ENCODE peak calls at places on chromosomes 7 and 10, in ten cellular contexts. P is ascending aorta, J is mammary epithelial cell, V is mucosa of descending colon, C is NT2/D1, Q is left ventricle myocardium inferior, M is tibial artery, Y is IMR-90, B is psoas muscle, N is ovary. I is an unnamed sample.

GRCh38 chr10:91296471-91296870 is 76.0 kb downstream of the PCGF5 start:
- DNase-seq in M (no peak), J (peak; percentile 43), B (no peak), N (no peak), Y (no peak), V (peak; percentile 7), Q (no peak), P (no peak), C (peak; percentile 33), I (no peak)

GRCh38 chr10:95660283-95660682 is 3.8 kb upstream of the ALDH18A1 start:
- DNase-seq in Q (no peak), P (no peak), Y (peak; percentile 64), J (peak; percentile 28), M (no peak), V (no peak), N (no peak), C (no peak), B (no peak), I (no peak)

GRCh38 chr7:151918444-151918843 is 37.8 kb upstream of the GALNTL5 start:
- DNase-seq in C (no peak), N (no peak), P (no peak), Y (no peak), M (peak; percentile 52), V (no peak), B (no peak), J (no peak), Q (no peak), I (no peak)

GRCh38 chr10:3757638-3758490 is 27.1 kb downstream of the KLF6 start:
- DNase-seq in M (no peak), J (peak; percentile 96), Y (no peak), B (no peak), P (no peak), N (no peak), C (no peak), Q (no peak), V (no peak), I (no peak)

GRCh38 chr7:69526570-69526969 is 71.7 kb upstream of the AUTS2 start:
- DNase-seq in M (no peak), Y (no peak), N (no peak), C (no peak), J (no peak), B (no peak), P (no peak), Q (no peak), V (no peak), I (no peak)

GRCh38 chr7:155414508-155414907 is 43.4 kb upstream of the EN2 start:
- DNase-seq in J (no peak), V (no peak), B (no peak), Q (no peak), P (no peak), C (no peak), M (no peak), Y (no peak), N (no peak), I (no peak)

GRCh38 chr7:3721422-3721821 is 420.4 kb downstream of the SDK1 start:
- DNase-seq in J (no peak), V (no peak), M (no peak), Q (no peak), P (no peak), B (no peak), Y (no peak), C (peak; percentile 3), N (no peak), I (no peak)

GRCh38 chr10:96038476-96039387 is 4.7 kb upstream of the CCNJ start:
- DNase-seq in J (peak; percentile 58), N (no peak), P (no peak), C (no peak), V (no peak), M (no peak), Y (no peak), Q (no peak), B (no peak), I (no peak)

GRCh38 chr10:96935810-96936209 is 103.7 kb downstream of the LCOR start:
- DNase-seq in P (no peak), N (no peak), J (no peak), Y (no peak), V (no peak), C (no peak), B (no peak), Q (no peak), M (no peak), I (no peak)

GRCh38 chr7:134056816-134057215 is 70.3 kb upstream of the LRGUK start:
- DNase-seq in C (no peak), Q (no peak), M (no peak), P (no peak), V (no peak), B (no peak), Y (no peak), N (no peak), J (no peak), I (no peak)

GRCh38 chr7:138030679-138031351 is 28.9 kb upstream of the CREB3L2 start:
- DNase-seq in B (no peak), V (no peak), J (no peak), P (no peak), N (no peak), Y (no peak), C (no peak), M (no peak), Q (no peak), I (no peak)

GRCh38 chr7:42445691-42446090 is 208.7 kb upstream of the GLI3 start:
- DNase-seq in B (no peak), Q (no peak), C (no peak), J (no peak), P (no peak), M (no peak), N (no peak), V (no peak), Y (no peak), I (no peak)

GRCh38 chr10:4826788-4827324 is 849 bp downstream of the AKR1E2 start:
- DNase-seq in V (no peak), Y (no peak), C (no peak), B (no peak), N (no peak), P (no peak), Q (no peak), M (no peak), J (no peak), I (no peak)

GRCh38 chr7:47931788-47932425 is 16.4 kb downstream of the PKD1L1 start:
- DNase-seq in Q (no peak), B (no peak), C (no peak), P (no peak), M (no peak), Y (peak; percentile 76), V (no peak), N (no peak), J (peak; percentile 29), I (no peak)

GRCh38 chr7:47932466-47933037 is 15.7 kb downstream of the PKD1L1 start:
- DNase-seq in P (no peak), B (no peak), C (no peak), Y (no peak), V (no peak), J (no peak), N (no peak), M (no peak), Q (no peak), I (no peak)

GRCh38 chr7:47934831-47935230 is 13.4 kb downstream of the PKD1L1 start:
- DNase-seq in M (no peak), C (no peak), B (no peak), Q (no peak), J (no peak), Y (no peak), N (no peak), P (no peak), V (no peak), I (no peak)

GRCh38 chr7:47931005-47931787 is 17.1 kb downstream of the PKD1L1 start:
- DNase-seq in J (no peak), M (no peak), Y (no peak), N (no peak), P (no peak), V (no peak), Q (no peak), B (no peak), C (no peak), I (no peak)

GRCh38 chr7:47933229-47933628 is 15.0 kb downstream of the PKD1L1 start:
- DNase-seq in N (no peak), P (no peak), J (no peak), Y (no peak), Q (no peak), C (no peak), V (no peak), M (no peak), B (no peak), I (no peak)
- H3K4me1 ChIP-seq in N (no peaks in the 10 kb centered on the region), P (no peaks in the 10 kb centered on the region), J (no peaks in the 10 kb centered on the region), Y (peaks cover 2% of the 10 kb centered on the region), Q (peaks cover 29% of the 10 kb centered on the region), C (peaks cover 4% of the 10 kb centered on the region), V (no peaks in the 10 kb centered on the region), M (no peaks in the 10 kb centered on the region), B (no peaks in the 10 kb centered on the region), I (no peaks in the 10 kb centered on the region)

GRCh38 chr10:99782447-99783286 is at the start of gene ABCC2:
- DNase-seq in C (no peak), Q (no peak), V (no peak), J (no peak), P (no peak), Y (no peak), N (no peak), B (no peak), M (no peak), I (no peak)

GRCh38 chr10:99784025-99784730 is 1.7 kb downstream of the ABCC2 start:
- DNase-seq in N (no peak), C (no peak), Q (no peak), P (no peak), V (no peak), Y (peak; percentile 90), B (peak; percentile 20), J (peak; percentile 25), M (no peak), I (no peak)

GRCh38 chr10:99784731-99785441 is 2.4 kb downstream of the ABCC2 start:
- DNase-seq in Q (no peak), Y (peak; percentile 36), V (no peak), C (no peak), M (no peak), B (no peak), N (no peak), P (no peak), J (no peak), I (no peak)

GRCh38 chr10:99779335-99779734 is 3.1 kb upstream of the ABCC2 start:
- DNase-seq in N (no peak), M (no peak), Y (peak; percentile 83), C (no peak), V (peak; percentile 6), J (peak; percentile 51), Q (no peak), B (no peak), P (no peak), I (no peak)

GRCh38 chr10:99781734-99782429 is 558 bp upstream of the ABCC2 start:
- DNase-seq in P (no peak), B (no peak), J (no peak), N (no peak), Q (no peak), V (no peak), Y (no peak), M (no peak), C (no peak), I (no peak)
- H3K4me1 ChIP-seq in P (no peaks in the 10 kb centered on the region), B (peaks cover 21% of the 10 kb centered on the region), J (peaks cover 82% of the 10 kb centered on the region), N (no peaks in the 10 kb centered on the region), Q (no peaks in the 10 kb centered on the region), V (no peaks in the 10 kb centered on the region), Y (peaks cover 18% of the 10 kb centered on the region), M (peaks cover 5% of the 10 kb centered on the region), C (no peaks in the 10 kb centered on the region), I (no peaks in the 10 kb centered on the region)

GRCh38 chr7:74674166-74674565 is 16.6 kb downstream of the GTF2I start:
- DNase-seq in N (no peak), Y (no peak), C (no peak), P (no peak), J (peak; percentile 39), V (no peak), B (no peak), Q (no peak), M (no peak), I (peak; percentile 38)
- H3K4me1 ChIP-seq in N (peaks cover 7% of the 10 kb centered on the region), Y (peaks cover 7% of the 10 kb centered on the region), C (no peaks in the 10 kb centered on the region), P (no peaks in the 10 kb centered on the region), J (peaks cover 5% of the 10 kb centered on the region), V (no peaks in the 10 kb centered on the region), B (peaks cover 48% of the 10 kb centered on the region), Q (peaks cover 59% of the 10 kb centered on the region), M (no peaks in the 10 kb centered on the region), I (peaks cover 12% of the 10 kb centered on the region)

GRCh38 chr10:125038637-125039036 is 96.7 kb downstream of the ZRANB1 start:
- DNase-seq in M (peak; percentile 86), V (peak; percentile 76), Q (peak; percentile 60), J (no peak), N (peak; percentile 50), C (no peak), B (peak; percentile 72), P (no peak), Y (no peak), I (no peak)
- H3K4me1 ChIP-seq in M (peaks cover 56% of the 10 kb centered on the region), V (peaks cover 18% of the 10 kb centered on the region), Q (peaks cover 72% of the 10 kb centered on the region), J (peaks cover 44% of the 10 kb centered on the region), N (peaks cover 32% of the 10 kb centered on the region), C (peaks cover 12% of the 10 kb centered on the region), B (peaks cover 52% of the 10 kb centered on the region), P (peaks cover 11% of the 10 kb centered on the region), Y (peaks cover 37% of the 10 kb centered on the region), I (no peaks in the 10 kb centered on the region)